ENCODE peak calls at places on chromosomes 4 and X, in nine cellular contexts. One of them, this sample, is unnamed.

GRCh38 chr4:109801895-109802319 is at the start of gene CFI:
- DNase-seq in AG04449: no peak
- DNase-seq in epithelial cell of esophagus: peak
- DNase-seq in B cell: no peak
- DNase-seq in HL-60: no peak
- DNase-seq in progenitor cell of endocrine pancreas: no peak
- DNase-seq in neural crest cell: no peak
- DNase-seq in RWPE2: no peak
- DNase-seq in endothelial cell of umbilical vein: peak
- DNase-seq in this sample: no peak

GRCh38 chr4:11106190-11106589 is 322.5 kb downstream of the HS3ST1 start:
- DNase-seq in AG04449: no peak
- DNase-seq in epithelial cell of esophagus: peak
- DNase-seq in B cell: no peak
- DNase-seq in HL-60: no peak
- DNase-seq in progenitor cell of endocrine pancreas: no peak
- DNase-seq in neural crest cell: no peak
- DNase-seq in RWPE2: no peak
- DNase-seq in endothelial cell of umbilical vein: no peak
- DNase-seq in this sample: no peak

GRCh38 chr4:49516796-49517195 is 530.7 kb downstream of the CWH43 start:
- DNase-seq in AG04449: no peak
- DNase-seq in epithelial cell of esophagus: no peak
- DNase-seq in B cell: peak
- DNase-seq in HL-60: no peak
- DNase-seq in progenitor cell of endocrine pancreas: no peak
- DNase-seq in neural crest cell: no peak
- DNase-seq in RWPE2: no peak
- DNase-seq in endothelial cell of umbilical vein: no peak
- DNase-seq in this sample: no peak

GRCh38 chr4:16443504-16444088 is 217.3 kb upstream of the TAPT1 start:
- DNase-seq in AG04449: no peak
- DNase-seq in epithelial cell of esophagus: peak
- DNase-seq in B cell: peak
- DNase-seq in HL-60: peak
- DNase-seq in progenitor cell of endocrine pancreas: no peak
- DNase-seq in neural crest cell: no peak
- DNase-seq in RWPE2: no peak
- DNase-seq in endothelial cell of umbilical vein: peak
- DNase-seq in this sample: peak

GRCh38 chrX:46310815-46311497 is 234.3 kb downstream of the ZNF674 start:
- DNase-seq in AG04449: no peak
- DNase-seq in epithelial cell of esophagus: peak
- DNase-seq in B cell: no peak
- DNase-seq in HL-60: no peak
- DNase-seq in progenitor cell of endocrine pancreas: no peak
- DNase-seq in neural crest cell: no peak
- DNase-seq in RWPE2: no peak
- DNase-seq in endothelial cell of umbilical vein: no peak
- DNase-seq in this sample: no peak

GRCh38 chrX:131792356-131792749 is 230.7 kb upstream of the STK26 start:
- DNase-seq in AG04449: no peak
- DNase-seq in epithelial cell of esophagus: no peak
- DNase-seq in B cell: peak
- DNase-seq in HL-60: peak
- DNase-seq in progenitor cell of endocrine pancreas: no peak
- DNase-seq in neural crest cell: no peak
- DNase-seq in RWPE2: no peak
- DNase-seq in endothelial cell of umbilical vein: no peak
- DNase-seq in this sample: no peak

GRCh38 chr4:1826531-1827350 is 29.2 kb downstream of the LETM1 start:
- DNase-seq in AG04449: no peak
- DNase-seq in epithelial cell of esophagus: no peak
- DNase-seq in B cell: no peak
- DNase-seq in HL-60: no peak
- DNase-seq in progenitor cell of endocrine pancreas: no peak
- DNase-seq in neural crest cell: no peak
- DNase-seq in RWPE2: no peak
- DNase-seq in endothelial cell of umbilical vein: no peak
- DNase-seq in this sample: no peak

GRCh38 chr4:58776627-58777026 is 1666.4 kb upstream of the IGFBP7 start:
- DNase-seq in AG04449: peak
- DNase-seq in epithelial cell of esophagus: peak
- DNase-seq in B cell: no peak
- DNase-seq in HL-60: no peak
- DNase-seq in progenitor cell of endocrine pancreas: no peak
- DNase-seq in neural crest cell: no peak
- DNase-seq in RWPE2: no peak
- DNase-seq in endothelial cell of umbilical vein: no peak
- DNase-seq in this sample: no peak

GRCh38 chr4:152713951-152714705 is 34.3 kb upstream of the TMEM154 start:
- DNase-seq in AG04449: no peak
- DNase-seq in epithelial cell of esophagus: peak
- DNase-seq in B cell: no peak
- DNase-seq in HL-60: no peak
- DNase-seq in progenitor cell of endocrine pancreas: no peak
- DNase-seq in neural crest cell: no peak
- DNase-seq in RWPE2: no peak
- DNase-seq in endothelial cell of umbilical vein: no peak
- DNase-seq in this sample: no peak

GRCh38 chr4:180810581-180810980 is 1432.6 kb upstream of the TENM3 start:
- DNase-seq in AG04449: no peak
- DNase-seq in epithelial cell of esophagus: no peak
- DNase-seq in B cell: no peak
- DNase-seq in HL-60: no peak
- DNase-seq in progenitor cell of endocrine pancreas: no peak
- DNase-seq in neural crest cell: no peak
- DNase-seq in RWPE2: no peak
- DNase-seq in endothelial cell of umbilical vein: no peak
- DNase-seq in this sample: no peak

GRCh38 chr4:33961751-33962150 is 2282.6 kb downstream of the ARAP2 start:
- DNase-seq in AG04449: peak
- DNase-seq in epithelial cell of esophagus: peak
- DNase-seq in B cell: no peak
- DNase-seq in HL-60: no peak
- DNase-seq in progenitor cell of endocrine pancreas: no peak
- DNase-seq in neural crest cell: no peak
- DNase-seq in RWPE2: no peak
- DNase-seq in endothelial cell of umbilical vein: no peak
- DNase-seq in this sample: no peak

GRCh38 chr4:88439161-88439760 is 17.7 kb upstream of the HERC5 start:
- DNase-seq in AG04449: no peak
- DNase-seq in epithelial cell of esophagus: peak
- DNase-seq in B cell: no peak
- DNase-seq in HL-60: no peak
- DNase-seq in progenitor cell of endocrine pancreas: no peak
- DNase-seq in neural crest cell: no peak
- DNase-seq in RWPE2: no peak
- DNase-seq in endothelial cell of umbilical vein: no peak
- DNase-seq in this sample: no peak

GRCh38 chr4:130640583-130640982 is 1544.6 kb downstream of the C4orf33 start:
- DNase-seq in AG04449: no peak
- DNase-seq in epithelial cell of esophagus: no peak
- DNase-seq in B cell: no peak
- DNase-seq in HL-60: no peak
- DNase-seq in progenitor cell of endocrine pancreas: no peak
- DNase-seq in neural crest cell: no peak
- DNase-seq in RWPE2: no peak
- DNase-seq in endothelial cell of umbilical vein: no peak
- DNase-seq in this sample: no peak

GRCh38 chr4:91829531-91829930 is 474.2 kb upstream of the GRID2 start:
- DNase-seq in AG04449: no peak
- DNase-seq in epithelial cell of esophagus: no peak
- DNase-seq in B cell: no peak
- DNase-seq in HL-60: no peak
- DNase-seq in progenitor cell of endocrine pancreas: no peak
- DNase-seq in neural crest cell: no peak
- DNase-seq in RWPE2: no peak
- DNase-seq in endothelial cell of umbilical vein: no peak
- DNase-seq in this sample: no peak

GRCh38 chrX:19725545-19726102 is 161.8 kb downstream of the SH3KBP1 start:
- DNase-seq in AG04449: no peak
- DNase-seq in epithelial cell of esophagus: peak
- DNase-seq in B cell: no peak
- DNase-seq in HL-60: peak
- DNase-seq in progenitor cell of endocrine pancreas: no peak
- DNase-seq in neural crest cell: no peak
- DNase-seq in RWPE2: no peak
- DNase-seq in endothelial cell of umbilical vein: no peak
- DNase-seq in this sample: no peak

GRCh38 chr4:39353478-39354177 is 12.5 kb downstream of the RFC1 start:
- DNase-seq in AG04449: no peak
- DNase-seq in epithelial cell of esophagus: peak
- DNase-seq in B cell: peak
- DNase-seq in HL-60: peak
- DNase-seq in progenitor cell of endocrine pancreas: no peak
- DNase-seq in neural crest cell: no peak
- DNase-seq in RWPE2: no peak
- DNase-seq in endothelial cell of umbilical vein: peak
- DNase-seq in this sample: peak

GRCh38 chr4:6345096-6345830 is 75.6 kb downstream of the WFS1 start:
- DNase-seq in AG04449: no peak
- DNase-seq in epithelial cell of esophagus: no peak
- DNase-seq in B cell: no peak
- DNase-seq in HL-60: no peak
- DNase-seq in progenitor cell of endocrine pancreas: no peak
- DNase-seq in neural crest cell: no peak
- DNase-seq in RWPE2: no peak
- DNase-seq in endothelial cell of umbilical vein: no peak
- DNase-seq in this sample: no peak

GRCh38 chr4:6343950-6344408 is 74.3 kb downstream of the WFS1 start:
- DNase-seq in AG04449: peak
- DNase-seq in epithelial cell of esophagus: peak
- DNase-seq in B cell: no peak
- DNase-seq in HL-60: no peak
- DNase-seq in progenitor cell of endocrine pancreas: no peak
- DNase-seq in neural crest cell: no peak
- DNase-seq in RWPE2: peak
- DNase-seq in endothelial cell of umbilical vein: no peak
- DNase-seq in this sample: no peak

GRCh38 chr4:6346373-6347110 is 76.9 kb downstream of the WFS1 start:
- DNase-seq in AG04449: no peak
- DNase-seq in epithelial cell of esophagus: no peak
- DNase-seq in B cell: no peak
- DNase-seq in HL-60: no peak
- DNase-seq in progenitor cell of endocrine pancreas: no peak
- DNase-seq in neural crest cell: no peak
- DNase-seq in RWPE2: no peak
- DNase-seq in endothelial cell of umbilical vein: no peak
- DNase-seq in this sample: no peak

GRCh38 chr4:6347511-6348045 is 77.9 kb downstream of the WFS1 start:
- DNase-seq in AG04449: no peak
- DNase-seq in epithelial cell of esophagus: no peak
- DNase-seq in B cell: no peak
- DNase-seq in HL-60: no peak
- DNase-seq in progenitor cell of endocrine pancreas: no peak
- DNase-seq in neural crest cell: no peak
- DNase-seq in RWPE2: no peak
- DNase-seq in endothelial cell of umbilical vein: no peak
- DNase-seq in this sample: no peak

DNA sequence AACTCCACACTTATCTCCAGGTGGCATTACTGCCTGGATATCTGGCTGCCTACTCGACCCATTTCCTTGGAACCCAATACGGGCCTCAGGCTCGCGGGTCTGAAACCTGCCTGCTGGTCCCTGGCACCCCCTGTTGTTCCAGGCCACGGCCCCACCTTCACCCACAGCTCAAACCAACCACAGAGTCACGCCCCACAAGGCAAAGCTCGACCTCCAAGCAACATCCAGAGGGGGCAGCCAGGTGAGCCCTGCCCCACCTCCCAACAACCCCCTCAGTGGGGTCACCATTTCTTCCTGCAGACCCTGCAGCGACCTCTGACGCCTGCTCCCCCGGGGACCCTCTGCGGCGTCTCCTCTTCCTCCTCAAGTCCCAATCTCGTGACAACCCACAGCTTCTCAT is 76.2 kb downstream of the WFS1 start:
- DNase-seq in AG04449: no peak
- DNase-seq in epithelial cell of esophagus: no peak
- DNase-seq in B cell: no peak
- DNase-seq in HL-60: no peak
- DNase-seq in progenitor cell of endocrine pancreas: no peak
- DNase-seq in neural crest cell: no peak
- DNase-seq in RWPE2: no peak
- DNase-seq in endothelial cell of umbilical vein: no peak
- DNase-seq in this sample: no peak
- TF ChIP-seq CTCF in AG04449: no peak
- TF ChIP-seq CTCF in epithelial cell of esophagus: no peak
- TF ChIP-seq CTCF in B cell: no peak
- TF ChIP-seq CTCF in HL-60: no peak
- TF ChIP-seq CTCF in progenitor cell of endocrine pancreas: no peak
- TF ChIP-seq CTCF in neural crest cell: no peak
- TF ChIP-seq CTCF in RWPE2: no peak
- TF ChIP-seq CTCF in endothelial cell of umbilical vein: no peak
- TF ChIP-seq CTCF in this sample: no peak

GRCh38 chr4:71771613-71772012 is 12.3 kb downstream of the GC start:
- DNase-seq in AG04449: no peak
- DNase-seq in epithelial cell of esophagus: no peak
- DNase-seq in B cell: no peak
- DNase-seq in HL-60: no peak
- DNase-seq in progenitor cell of endocrine pancreas: no peak
- DNase-seq in neural crest cell: no peak
- DNase-seq in RWPE2: no peak
- DNase-seq in endothelial cell of umbilical vein: no peak
- DNase-seq in this sample: no peak
- TF ChIP-seq CTCF in AG04449: no peak
- TF ChIP-seq CTCF in epithelial cell of esophagus: no peak
- TF ChIP-seq CTCF in B cell: no peak
- TF ChIP-seq CTCF in HL-60: no peak
- TF ChIP-seq CTCF in progenitor cell of endocrine pancreas: no peak
- TF ChIP-seq CTCF in neural crest cell: no peak
- TF ChIP-seq CTCF in RWPE2: no peak
- TF ChIP-seq CTCF in endothelial cell of umbilical vein: no peak
- TF ChIP-seq CTCF in this sample: no peak

DNA sequence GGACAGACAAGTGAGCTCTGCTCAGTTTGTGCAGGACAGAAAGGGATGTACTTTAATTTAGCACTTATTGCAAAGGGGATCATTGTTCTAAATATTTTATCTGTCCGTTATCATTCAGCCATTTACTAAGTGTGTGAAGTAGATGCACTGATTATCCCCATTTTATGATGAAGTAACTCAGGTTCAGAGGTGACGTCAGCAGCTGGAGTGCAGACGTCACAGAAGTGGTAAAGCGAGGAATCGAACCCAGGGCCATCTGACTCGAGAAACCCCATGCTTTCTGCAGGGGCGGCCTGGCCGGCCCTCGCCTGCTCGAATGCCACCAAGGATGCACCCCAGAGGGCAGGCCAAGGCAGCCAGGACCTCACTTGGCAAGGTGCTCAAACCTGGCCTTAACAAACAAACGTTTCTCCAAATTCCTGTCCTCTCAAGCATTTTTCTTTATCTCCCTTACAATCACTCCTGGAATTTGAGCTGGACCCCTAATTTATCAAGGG is 75.0 kb downstream of the DCTD start:
- DNase-seq in AG04449: no peak
- DNase-seq in epithelial cell of esophagus: no peak
- DNase-seq in B cell: no peak
- DNase-seq in HL-60: no peak
- DNase-seq in progenitor cell of endocrine pancreas: no peak
- DNase-seq in neural crest cell: no peak
- DNase-seq in RWPE2: no peak
- DNase-seq in endothelial cell of umbilical vein: no peak
- DNase-seq in this sample: no peak
- TF ChIP-seq CTCF in AG04449: no peak
- TF ChIP-seq CTCF in epithelial cell of esophagus: no peak
- TF ChIP-seq CTCF in B cell: no peak
- TF ChIP-seq CTCF in HL-60: no peak
- TF ChIP-seq CTCF in progenitor cell of endocrine pancreas: no peak
- TF ChIP-seq CTCF in neural crest cell: no peak
- TF ChIP-seq CTCF in RWPE2: no peak
- TF ChIP-seq CTCF in endothelial cell of umbilical vein: no peak
- TF ChIP-seq CTCF in this sample: no peak

GRCh38 chr4:159443975-159444374 is 341.1 kb downstream of the RAPGEF2 start:
- DNase-seq in AG04449: no peak
- DNase-seq in epithelial cell of esophagus: no peak
- DNase-seq in B cell: no peak
- DNase-seq in HL-60: no peak
- DNase-seq in progenitor cell of endocrine pancreas: no peak
- DNase-seq in neural crest cell: no peak
- DNase-seq in RWPE2: no peak
- DNase-seq in endothelial cell of umbilical vein: no peak
- DNase-seq in this sample: no peak
- TF ChIP-seq CTCF in AG04449: no peak
- TF ChIP-seq CTCF in epithelial cell of esophagus: no peak
- TF ChIP-seq CTCF in B cell: no peak
- TF ChIP-seq CTCF in HL-60: no peak
- TF ChIP-seq CTCF in progenitor cell of endocrine pancreas: no peak
- TF ChIP-seq CTCF in neural crest cell: no peak
- TF ChIP-seq CTCF in RWPE2: no peak
- TF ChIP-seq CTCF in endothelial cell of umbilical vein: no peak
- TF ChIP-seq CTCF in this sample: no peak